ENCODE peak calls at places on chromosomes 16 and 17, in five cellular contexts. Q is T-helper 9 cell, Y is mesenchymal stem cell, N is uterus, R is omental fat pad. H is an unnamed sample.

GRCh38 chr17:44214230-44214494 is 5.3 kb downstream of the UBTF start:
- DNase-seq in Q (no peak), Y (no peak), N (no peak), R (no peak), H (no peak)

GRCh38 chr16:5003211-5003610 is 30.5 kb downstream of the NAGPA start:
- DNase-seq in Q (no peak), Y (no peak), N (no peak), R (no peak), H (no peak)

GRCh38 chr16:8590161-8590688 is at the start of gene TMEM114:
- DNase-seq in Q (no peak), Y (no peak), N (no peak), R (no peak), H (no peak)

GRCh38 chr16:87436225-87437172 is 44.4 kb downstream of the MAP1LC3B start:
- DNase-seq in Q (no peak), Y (peak), N (no peak), R (no peak), H (no peak)

GRCh38 chr17:29565643-29566472 is 979 bp downstream of the ABHD15 start:
- DNase-seq in Q (peak), Y (peak), N (peak), R (peak), H (peak)

GRCh38 chr16:2006317-2006716 is 3.3 kb downstream of the ZNF598 start:
- DNase-seq in Q (no peak), Y (no peak), N (no peak), R (no peak), H (no peak)

GRCh38 chr17:36586138-36586537 is 5.5 kb upstream of the DHRS11 start:
- DNase-seq in Q (no peak), Y (no peak), N (no peak), R (no peak), H (no peak)

GRCh38 chr16:50879873-50880695 is 138.2 kb downstream of the CYLD start:
- DNase-seq in Q (no peak), Y (no peak), N (no peak), R (no peak), H (peak)

GRCh38 chr16:75244844-75245758 is 6.3 kb downstream of the BCAR1 start:
- DNase-seq in Q (no peak), Y (peak), N (peak), R (no peak), H (peak)

GRCh38 chr17:79922161-79922569 is 82.9 kb upstream of the CBX4 start:
- DNase-seq in Q (no peak), Y (no peak), N (no peak), R (no peak), H (peak)

GRCh38 chr16:66692341-66692740 is 4.2 kb downstream of the CMTM4 start:
- DNase-seq in Q (no peak), Y (no peak), N (no peak), R (no peak), H (no peak)

GRCh38 chr16:66359012-66359411 is 7.5 kb upstream of the CDH5 start:
- DNase-seq in Q (no peak), Y (peak), N (no peak), R (no peak), H (peak)

GRCh38 chr16:71440669-71441347 is 1.0 kb downstream of the TLE7 start:
- DNase-seq in Q (no peak), Y (no peak), N (no peak), R (no peak), H (peak)

GRCh38 chr16:5882087-5882661 is 784.6 kb upstream of the EEF2KMT start:
- DNase-seq in Q (no peak), Y (no peak), N (no peak), R (no peak), H (no peak)

GRCh38 chr16:49834496-49835009 is 21.4 kb downstream of the ZNF423 start:
- DNase-seq in Q (no peak), Y (peak), N (peak), R (no peak), H (no peak)

GRCh38 chr17:41325611-41326010 is 10.1 kb upstream of the KRTAP17-1 start:
- DNase-seq in Q (no peak), Y (no peak), N (no peak), R (no peak), H (no peak)